ENCODE peak calls at places on chromosomes 11 and 22, in seven cellular contexts. D, T, G, P, N, E and H are unnamed samples.

GRCh38 chr22:25745341-25746011 is 3.5 kb downstream of the MYO18B start:
- DNase-seq in D (no peak), T (no peak), G (no peak), P (no peak), N (no peak), E (no peak), H (no peak)

GRCh38 chr22:17087176-17088131 is 2.7 kb downstream of the IL17RA start:
- DNase-seq in D (peak; percentile 43), T (no peak), G (no peak), P (no peak), N (no peak), E (no peak), H (no peak)

GRCh38 chr22:49976439-49977175 is 16.0 kb downstream of the PIM3 start:
- DNase-seq in D (no peak), T (no peak), G (no peak), P (peak; percentile 26), N (peak; percentile 0), E (no peak), H (peak; percentile 46)

GRCh38 chr11:2701230-2701629 is 1.4 kb upstream of the KCNQ1OT1 start:
- DNase-seq in D (peak; percentile 47), T (no peak), G (no peak), P (no peak), N (no peak), E (peak; percentile 53), H (peak; percentile 4)

GRCh38 chr22:20524004-20524481 is 16.6 kb downstream of the MED15 start:
- DNase-seq in D (no peak), T (no peak), G (no peak), P (no peak), N (no peak), E (no peak), H (no peak)

GRCh38 chr11:118401880-118402590 is 629 bp downstream of the ATP5MG start:
- DNase-seq in D (no peak), T (peak; percentile 18), G (peak; percentile 13), P (no peak), N (no peak), E (no peak), H (no peak)

GRCh38 chr22:49760280-49760629 is 67.4 kb downstream of the BRD1 start:
- DNase-seq in D (no peak), T (no peak), G (no peak), P (no peak), N (no peak), E (no peak), H (no peak)

GRCh38 chr11:124763156-124763947 is 1.3 kb upstream of the ESAM start:
- DNase-seq in D (peak; percentile 84), T (no peak), G (peak; percentile 95), P (peak; percentile 92), N (no peak), E (peak; percentile 93), H (no peak)

GRCh38 chr11:93063101-93063500 is 93.7 kb downstream of the MTNR1B start:
- DNase-seq in D (no peak), T (no peak), G (no peak), P (no peak), N (no peak), E (no peak), H (no peak)

GRCh38 chr22:35311551-35311999 is 11.9 kb downstream of the TOM1 start:
- DNase-seq in D (peak; percentile 54), T (no peak), G (no peak), P (no peak), N (no peak), E (no peak), H (no peak)

GRCh38 chr11:79100093-79100704 is 340.6 kb downstream of the TENM4 start:
- DNase-seq in D (no peak), T (peak; percentile 81), G (peak; percentile 73), P (peak; percentile 32), N (no peak), E (no peak), H (no peak)

GRCh38 chr11:12274558-12275197 is 102.7 kb upstream of the PARVA start:
- DNase-seq in D (peak; percentile 35), T (no peak), G (no peak), P (no peak), N (no peak), E (no peak), H (no peak)

GRCh38 chr11:46826310-46827044 is 19.6 kb downstream of the CKAP5 start:
- DNase-seq in D (peak; percentile 85), T (peak; percentile 54), G (peak; percentile 93), P (peak; percentile 82), N (peak; percentile 29), E (peak; percentile 92), H (peak; percentile 51)

GRCh38 chr11:46947399-46948077 is 11.0 kb downstream of the CSTPP1 start:
- DNase-seq in D (no peak), T (no peak), G (peak; percentile 41), P (no peak), N (no peak), E (no peak), H (no peak)

GRCh38 chr11:120317689-120318195 is 7.4 kb upstream of the TLCD5 start:
- DNase-seq in D (no peak), T (no peak), G (no peak), P (no peak), N (no peak), E (no peak), H (no peak)

GRCh38 chr11:12862761-12863469 is 146.2 kb upstream of the RASSF10 start:
- DNase-seq in D (no peak), T (no peak), G (peak; percentile 96), P (no peak), N (no peak), E (peak; percentile 86), H (no peak)

GRCh38 chr11:37394236-37394870 is 796.3 kb upstream of the RAG2 start:
- DNase-seq in D (no peak), T (no peak), G (no peak), P (no peak), N (no peak), E (no peak), H (no peak)

GRCh38 chr11:74006743-74007304 is 2.1 kb downstream of the UCP3 start:
- DNase-seq in D (no peak), T (no peak), G (no peak), P (no peak), N (no peak), E (no peak), H (no peak)

DNA sequence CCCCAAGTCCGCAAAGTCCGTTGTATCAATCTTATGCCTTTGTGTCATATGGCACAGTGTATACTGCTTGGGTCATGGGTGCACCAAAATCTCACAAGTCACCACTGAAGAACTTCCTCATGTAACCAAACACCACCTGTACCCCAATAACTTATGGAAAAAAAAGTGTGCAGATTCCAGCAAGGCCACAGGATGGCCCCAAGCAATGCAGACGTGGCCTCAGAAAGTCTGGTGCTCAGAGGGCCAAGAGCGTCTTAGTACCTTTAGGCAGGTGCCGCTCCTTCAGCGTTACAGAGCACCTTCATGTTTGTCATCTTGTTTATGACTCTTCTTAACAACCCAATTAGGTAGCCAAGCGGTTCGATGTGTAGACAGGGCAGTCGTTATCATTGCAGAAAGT is 65.3 kb downstream of the PRDM11 start:
- DNase-seq in D (no peak), T (no peak), G (no peak), P (no peak), N (no peak), E (no peak), H (no peak)
- TF ChIP-seq CTCF in D (no peak), T (peak; percentile 32), G (peak; percentile 8), P (no peak), N (no peak), E (no peak), H (no peak)

GRCh38 chr22:30087611-30088010 is 7.3 kb downstream of the HORMAD2 start:
- DNase-seq in D (no peak), T (no peak), G (no peak), P (no peak), N (no peak), E (no peak), H (no peak)
- TF ChIP-seq CTCF in D (no peak), T (no peak), G (no peak), P (no peak), N (no peak), E (no peak), H (no peak)

DNA sequence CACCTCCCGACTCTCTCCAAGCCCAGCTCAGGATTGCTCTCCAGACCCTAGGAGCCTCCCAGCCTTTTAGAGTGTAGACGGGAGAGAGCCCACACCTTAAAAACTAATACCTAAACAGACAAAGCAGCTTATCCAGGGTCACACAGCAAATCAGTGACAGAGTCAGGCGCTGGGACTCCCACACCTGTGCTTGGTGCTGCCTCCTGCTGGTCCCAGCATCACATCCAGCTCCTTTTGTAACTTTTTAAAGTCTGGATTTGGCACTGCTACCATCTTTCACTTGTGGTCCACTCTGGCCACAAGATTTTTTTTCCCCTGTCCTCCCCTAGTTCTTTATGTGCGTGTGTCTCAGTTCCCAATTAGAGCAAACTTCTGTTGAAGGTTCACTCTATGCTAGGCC is 4.7 kb downstream of the ANO1 start:
- DNase-seq in D (no peak), T (no peak), G (no peak), P (no peak), N (no peak), E (no peak), H (no peak)
- TF ChIP-seq CTCF in D (no peak), T (peak; percentile 34), G (peak; percentile 53), P (no peak), N (no peak), E (no peak), H (no peak)

DNA sequence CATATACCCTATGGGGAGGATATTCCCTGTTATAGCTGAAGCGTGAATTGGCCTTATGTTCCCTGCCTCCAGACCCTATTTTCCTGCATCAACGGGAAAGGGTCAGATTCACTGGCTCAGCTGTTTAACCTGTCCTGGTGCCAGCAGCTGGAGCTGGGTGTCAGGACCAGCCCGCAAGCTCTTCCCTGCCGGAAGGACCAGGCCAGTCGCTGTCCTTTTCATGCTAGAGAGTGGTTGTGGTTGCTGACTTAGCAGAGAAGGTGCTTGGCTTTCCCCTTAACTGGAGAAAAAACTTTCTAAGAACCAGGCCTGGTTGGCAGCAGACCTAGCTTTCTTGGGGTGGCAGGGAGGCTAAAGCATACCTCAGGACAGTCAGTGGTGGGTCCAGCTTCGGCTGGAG is 5.2 kb upstream of the SREBF2 start:
- DNase-seq in D (no peak), T (no peak), G (no peak), P (no peak), N (no peak), E (no peak), H (no peak)
- TF ChIP-seq CTCF in D (no peak), T (no peak), G (no peak), P (no peak), N (no peak), E (no peak), H (no peak)

GRCh38 chr11:86978247-86978646 is 23.1 kb upstream of the FZD4 start:
- DNase-seq in D (no peak), T (no peak), G (no peak), P (no peak), N (no peak), E (no peak), H (no peak)

GRCh38 chr11:86980397-86980796 is 25.2 kb upstream of the FZD4 start:
- DNase-seq in D (no peak), T (no peak), G (no peak), P (no peak), N (no peak), E (no peak), H (no peak)

GRCh38 chr11:86977441-86978050 is 22.4 kb upstream of the FZD4 start:
- DNase-seq in D (no peak), T (no peak), G (no peak), P (no peak), N (no peak), E (no peak), H (no peak)

GRCh38 chr11:86981777-86982540 is 26.8 kb upstream of the FZD4 start:
- DNase-seq in D (no peak), T (no peak), G (no peak), P (no peak), N (no peak), E (no peak), H (no peak)

GRCh38 chr11:86978756-86979608 is 23.8 kb upstream of the FZD4 start:
- DNase-seq in D (no peak), T (peak; percentile 38), G (peak; percentile 12), P (no peak), N (no peak), E (no peak), H (no peak)
- TF ChIP-seq CTCF in D (no peak), T (peak; percentile 69), G (peak; percentile 65), P (no peak), N (peak; percentile 11), E (peak; percentile 8), H (peak; percentile 59)